ENCODE peak calls at places on chromosomes 1 and 21, in six cellular contexts. One of them, this sample, is unnamed.

GRCh38 chr1:224245188-224245587 is 62.1 kb downstream of the DEGS1 start:
- DNase-seq in OCI-LY7: peak
- DNase-seq in HFF-Myc: peak
- DNase-seq in BE2C: peak
- DNase-seq in A549: peak
- DNase-seq in left ventricle myocardium inferior: peak
- DNase-seq in this sample: peak

GRCh38 chr1:27405074-27405473 is 12.7 kb downstream of the GPR3 start:
- DNase-seq in OCI-LY7: no peak
- DNase-seq in HFF-Myc: no peak
- DNase-seq in BE2C: no peak
- DNase-seq in A549: no peak
- DNase-seq in left ventricle myocardium inferior: peak
- DNase-seq in this sample: peak

GRCh38 chr1:40668769-40669525 is 3.5 kb upstream of the RIMS3 start:
- DNase-seq in OCI-LY7: peak
- DNase-seq in HFF-Myc: no peak
- DNase-seq in BE2C: peak
- DNase-seq in A549: peak
- DNase-seq in left ventricle myocardium inferior: peak
- DNase-seq in this sample: peak

GRCh38 chr1:38829368-38829767 is 30.2 kb downstream of the RRAGC start:
- DNase-seq in OCI-LY7: no peak
- DNase-seq in HFF-Myc: no peak
- DNase-seq in BE2C: no peak
- DNase-seq in A549: no peak
- DNase-seq in left ventricle myocardium inferior: no peak
- DNase-seq in this sample: no peak

GRCh38 chr1:19563336-19564097 is 78.2 kb upstream of the CAPZB start:
- DNase-seq in OCI-LY7: no peak
- DNase-seq in HFF-Myc: no peak
- DNase-seq in BE2C: peak
- DNase-seq in A549: no peak
- DNase-seq in left ventricle myocardium inferior: peak
- DNase-seq in this sample: peak

GRCh38 chr21:36643374-36644250 is 55.3 kb upstream of the SIM2 start:
- DNase-seq in OCI-LY7: no peak
- DNase-seq in HFF-Myc: no peak
- DNase-seq in BE2C: no peak
- DNase-seq in A549: no peak
- DNase-seq in left ventricle myocardium inferior: no peak
- DNase-seq in this sample: no peak

GRCh38 chr1:164155337-164155850 is 403.6 kb upstream of the PBX1 start:
- DNase-seq in OCI-LY7: no peak
- DNase-seq in HFF-Myc: no peak
- DNase-seq in BE2C: no peak
- DNase-seq in A549: peak
- DNase-seq in left ventricle myocardium inferior: no peak
- DNase-seq in this sample: no peak

GRCh38 chr1:118115567-118116272 is 69.3 kb downstream of the SPAG17 start:
- DNase-seq in OCI-LY7: no peak
- DNase-seq in HFF-Myc: no peak
- DNase-seq in BE2C: no peak
- DNase-seq in A549: no peak
- DNase-seq in left ventricle myocardium inferior: no peak
- DNase-seq in this sample: no peak

GRCh38 chr1:218409946-218410510 is 64.9 kb downstream of the TGFB2 start:
- DNase-seq in OCI-LY7: no peak
- DNase-seq in HFF-Myc: peak
- DNase-seq in BE2C: no peak
- DNase-seq in A549: no peak
- DNase-seq in left ventricle myocardium inferior: no peak
- DNase-seq in this sample: no peak

GRCh38 chr21:42255038-42255601 is 36.2 kb downstream of the ABCG1 start:
- DNase-seq in OCI-LY7: peak
- DNase-seq in HFF-Myc: no peak
- DNase-seq in BE2C: no peak
- DNase-seq in A549: no peak
- DNase-seq in left ventricle myocardium inferior: no peak
- DNase-seq in this sample: no peak

GRCh38 chr1:8604041-8604942 is 213.1 kb downstream of the RERE start:
- DNase-seq in OCI-LY7: no peak
- DNase-seq in HFF-Myc: no peak
- DNase-seq in BE2C: no peak
- DNase-seq in A549: no peak
- DNase-seq in left ventricle myocardium inferior: no peak
- DNase-seq in this sample: no peak

GRCh38 chr1:115641762-115642167 is at the start of gene VANGL1:
- DNase-seq in OCI-LY7: no peak
- DNase-seq in HFF-Myc: no peak
- DNase-seq in BE2C: peak
- DNase-seq in A549: peak
- DNase-seq in left ventricle myocardium inferior: peak
- DNase-seq in this sample: peak

GRCh38 chr1:4032571-4032970 is 132.5 kb upstream of the C1orf174 start:
- DNase-seq in OCI-LY7: no peak
- DNase-seq in HFF-Myc: no peak
- DNase-seq in BE2C: no peak
- DNase-seq in A549: no peak
- DNase-seq in left ventricle myocardium inferior: no peak
- DNase-seq in this sample: no peak

GRCh38 chr1:164265232-164265631 is 293.8 kb upstream of the PBX1 start:
- DNase-seq in OCI-LY7: no peak
- DNase-seq in HFF-Myc: no peak
- DNase-seq in BE2C: no peak
- DNase-seq in A549: no peak
- DNase-seq in left ventricle myocardium inferior: no peak
- DNase-seq in this sample: no peak

GRCh38 chr1:93591833-93592635 is 89.6 kb downstream of the BCAR3 start:
- DNase-seq in OCI-LY7: peak
- DNase-seq in HFF-Myc: no peak
- DNase-seq in BE2C: peak
- DNase-seq in A549: peak
- DNase-seq in left ventricle myocardium inferior: no peak
- DNase-seq in this sample: no peak

GRCh38 chr1:94579876-94580294 is 38.3 kb upstream of the F3 start:
- DNase-seq in OCI-LY7: no peak
- DNase-seq in HFF-Myc: peak
- DNase-seq in BE2C: no peak
- DNase-seq in A549: peak
- DNase-seq in left ventricle myocardium inferior: no peak
- DNase-seq in this sample: no peak

GRCh38 chr1:166900987-166901386 is 24.9 kb upstream of the TADA1 start:
- DNase-seq in OCI-LY7: no peak
- DNase-seq in HFF-Myc: no peak
- DNase-seq in BE2C: no peak
- DNase-seq in A549: no peak
- DNase-seq in left ventricle myocardium inferior: no peak
- DNase-seq in this sample: no peak

GRCh38 chr1:151993084-151993733 is 450 bp downstream of the S100A10 start:
- DNase-seq in OCI-LY7: peak
- DNase-seq in HFF-Myc: no peak
- DNase-seq in BE2C: no peak
- DNase-seq in A549: peak
- DNase-seq in left ventricle myocardium inferior: peak
- DNase-seq in this sample: peak

GRCh38 chr21:38921511-38922215 is 115.9 kb downstream of the ETS2 start:
- DNase-seq in OCI-LY7: no peak
- DNase-seq in HFF-Myc: no peak
- DNase-seq in BE2C: no peak
- DNase-seq in A549: no peak
- DNase-seq in left ventricle myocardium inferior: no peak
- DNase-seq in this sample: no peak

GRCh38 chr1:46131093-46131492 is 1.3 kb downstream of the PIK3R3 start:
- DNase-seq in OCI-LY7: no peak
- DNase-seq in HFF-Myc: no peak
- DNase-seq in BE2C: no peak
- DNase-seq in A549: no peak
- DNase-seq in left ventricle myocardium inferior: no peak
- DNase-seq in this sample: no peak

GRCh38 chr21:45270306-45270821 is 17.3 kb downstream of the POFUT2 start:
- DNase-seq in OCI-LY7: no peak
- DNase-seq in HFF-Myc: no peak
- DNase-seq in BE2C: peak
- DNase-seq in A549: peak
- DNase-seq in left ventricle myocardium inferior: no peak
- DNase-seq in this sample: peak

GRCh38 chr1:234281826-234282489 is 91.3 kb upstream of the COA6 start:
- DNase-seq in OCI-LY7: no peak
- DNase-seq in HFF-Myc: no peak
- DNase-seq in BE2C: peak
- DNase-seq in A549: no peak
- DNase-seq in left ventricle myocardium inferior: no peak
- DNase-seq in this sample: no peak

GRCh38 chr21:36454079-36454478 is 25.8 kb downstream of the CLDN14 start:
- DNase-seq in OCI-LY7: no peak
- DNase-seq in HFF-Myc: no peak
- DNase-seq in BE2C: no peak
- DNase-seq in A549: no peak
- DNase-seq in left ventricle myocardium inferior: no peak
- DNase-seq in this sample: no peak

GRCh38 chr1:218874313-218874712 is 299.4 kb upstream of the LYPLAL1 start:
- DNase-seq in OCI-LY7: no peak
- DNase-seq in HFF-Myc: no peak
- DNase-seq in BE2C: no peak
- DNase-seq in A549: peak
- DNase-seq in left ventricle myocardium inferior: no peak
- DNase-seq in this sample: no peak

GRCh38 chr1:219324629-219325367 is 151.1 kb downstream of the LYPLAL1 start:
- DNase-seq in OCI-LY7: no peak
- DNase-seq in HFF-Myc: peak
- DNase-seq in BE2C: no peak
- DNase-seq in A549: peak
- DNase-seq in left ventricle myocardium inferior: no peak
- DNase-seq in this sample: no peak

DNA sequence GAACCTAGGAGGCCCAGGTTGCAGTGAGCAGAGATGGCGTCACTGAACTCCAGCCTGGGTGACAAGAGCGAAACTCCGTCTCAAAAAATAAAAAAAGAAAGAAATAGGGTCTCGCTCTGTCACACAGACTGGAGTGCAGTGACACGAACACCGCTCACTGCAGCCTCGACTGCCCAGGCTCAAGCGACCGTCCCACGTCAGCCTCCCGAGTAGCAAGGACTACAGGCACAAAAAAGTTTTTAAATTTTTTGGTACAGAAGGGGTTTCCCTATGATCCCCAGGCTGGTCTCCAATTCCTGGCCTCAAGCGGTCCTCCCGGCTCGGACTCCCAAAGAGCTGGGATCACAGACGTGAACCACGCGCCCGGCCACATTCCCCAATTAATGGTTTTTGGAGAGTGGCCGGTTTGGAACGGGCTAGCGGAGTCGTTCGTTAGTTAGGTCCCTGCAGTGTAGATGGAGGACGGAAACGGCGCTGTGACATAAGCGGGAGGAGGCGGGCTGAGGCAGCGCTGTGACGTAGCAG is 611 bp upstream of the GUK1 start:
- DNase-seq in OCI-LY7: no peak
- DNase-seq in HFF-Myc: no peak
- DNase-seq in BE2C: no peak
- DNase-seq in A549: no peak
- DNase-seq in left ventricle myocardium inferior: no peak
- DNase-seq in this sample: no peak
- H3K4me3 ChIP-seq in OCI-LY7: peak
- H3K4me3 ChIP-seq in HFF-Myc: peak
- H3K4me3 ChIP-seq in BE2C: peak
- H3K4me3 ChIP-seq in A549: peak
- H3K4me3 ChIP-seq in left ventricle myocardium inferior: peak
- H3K4me3 ChIP-seq in this sample: peak

GRCh38 chr1:160204526-160205241 is 500 bp upstream of the PEA15 start:
- DNase-seq in OCI-LY7: peak
- DNase-seq in HFF-Myc: no peak
- DNase-seq in BE2C: no peak
- DNase-seq in A549: no peak
- DNase-seq in left ventricle myocardium inferior: no peak
- DNase-seq in this sample: no peak
- H3K4me3 ChIP-seq in OCI-LY7: peak
- H3K4me3 ChIP-seq in HFF-Myc: peak
- H3K4me3 ChIP-seq in BE2C: peak
- H3K4me3 ChIP-seq in A549: peak
- H3K4me3 ChIP-seq in left ventricle myocardium inferior: peak
- H3K4me3 ChIP-seq in this sample: peak

DNA sequence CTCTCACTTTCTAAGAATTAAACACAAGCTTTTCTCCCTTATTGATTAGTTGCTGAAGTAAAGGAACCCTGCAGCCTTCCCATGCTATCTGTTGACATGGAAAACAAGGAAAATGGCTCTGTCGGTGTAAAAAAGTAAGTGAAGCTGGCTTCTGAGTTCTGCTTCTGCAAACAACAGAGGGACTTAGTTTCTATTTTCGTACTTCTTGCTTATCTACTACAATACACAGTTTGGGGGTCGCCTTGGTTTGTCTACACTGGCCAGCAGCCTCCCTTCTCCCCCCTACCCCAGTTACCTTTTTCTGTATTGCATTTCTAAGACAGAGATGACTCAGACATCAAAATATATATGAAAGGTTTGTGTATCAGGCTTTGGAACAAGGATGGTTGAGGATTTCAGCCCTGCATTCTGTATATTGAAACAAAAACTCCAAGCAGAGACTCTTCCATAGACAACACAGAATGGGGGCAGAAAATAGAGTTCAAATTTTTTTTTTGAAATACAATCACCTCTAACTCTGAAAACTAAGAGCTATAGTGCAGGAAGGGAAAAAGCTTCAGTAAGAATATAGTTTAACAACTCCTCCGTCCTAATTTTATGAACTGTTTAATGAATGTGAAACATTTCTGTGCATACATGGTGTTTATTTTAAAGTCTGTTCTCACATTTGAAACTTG is 1.8 kb downstream of the SAMD13 start:
- DNase-seq in OCI-LY7: peak
- DNase-seq in HFF-Myc: no peak
- DNase-seq in BE2C: no peak
- DNase-seq in A549: no peak
- DNase-seq in left ventricle myocardium inferior: no peak
- DNase-seq in this sample: no peak
- H3K4me3 ChIP-seq in OCI-LY7: peak
- H3K4me3 ChIP-seq in HFF-Myc: peak
- H3K4me3 ChIP-seq in BE2C: peak
- H3K4me3 ChIP-seq in A549: peak
- H3K4me3 ChIP-seq in left ventricle myocardium inferior: peak
- H3K4me3 ChIP-seq in this sample: peak

DNA sequence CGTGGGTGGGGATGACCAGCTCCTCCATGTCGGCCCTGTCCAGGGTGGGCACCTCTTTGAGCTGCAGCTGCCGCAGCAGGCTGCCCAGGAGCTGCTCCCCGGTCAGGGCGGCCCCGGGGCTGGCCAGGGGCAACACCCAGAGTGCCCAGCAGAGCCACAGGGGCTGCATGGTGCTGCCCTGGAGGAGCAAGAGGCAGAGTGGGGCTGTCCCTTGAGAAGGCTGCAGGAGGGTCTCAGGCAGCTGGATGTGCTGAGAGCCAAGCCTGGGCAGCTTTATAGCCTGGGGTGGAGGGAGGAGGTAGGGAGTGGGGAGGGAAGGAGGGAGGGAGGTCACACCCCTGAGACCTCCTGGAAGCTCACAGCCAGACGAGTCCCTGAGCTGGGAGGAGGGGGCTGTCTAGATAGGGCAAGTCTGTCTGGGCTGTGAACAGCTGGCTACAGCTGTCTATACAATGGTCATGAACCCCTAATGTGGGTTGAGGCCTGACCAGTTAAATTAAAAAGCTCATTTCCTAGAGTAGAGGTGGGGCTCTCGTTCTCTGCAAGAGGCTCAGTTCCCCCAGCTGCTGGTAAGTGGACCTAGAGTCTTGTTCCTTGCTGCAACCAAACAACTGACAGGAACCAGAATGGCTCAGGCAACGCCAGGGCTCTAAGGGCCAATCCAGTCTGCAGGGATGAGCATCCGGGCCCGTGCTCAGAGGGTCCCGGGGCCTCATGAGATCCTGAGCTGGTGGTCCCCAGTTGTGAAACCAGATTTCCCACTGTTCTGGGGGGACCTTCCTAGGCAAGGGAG is at the start of gene LEFTY1:
- DNase-seq in OCI-LY7: no peak
- DNase-seq in HFF-Myc: no peak
- DNase-seq in BE2C: no peak
- DNase-seq in A549: no peak
- DNase-seq in left ventricle myocardium inferior: no peak
- DNase-seq in this sample: no peak
- H3K4me3 ChIP-seq in OCI-LY7: no peak
- H3K4me3 ChIP-seq in HFF-Myc: no peak
- H3K4me3 ChIP-seq in BE2C: no peak
- H3K4me3 ChIP-seq in A549: no peak
- H3K4me3 ChIP-seq in left ventricle myocardium inferior: no peak
- H3K4me3 ChIP-seq in this sample: no peak